ENCODE peak calls at places on chromosomes 2 and 18, in seven cellular contexts. S, X, L, I, D, H and K are unnamed samples.

GRCh38 chr2:98569197-98569793 is 39.0 kb downstream of the COA5 start:
- DNase-seq in S (no peak), X (peak; percentile 80), L (peak; percentile 12), I (peak; percentile 64), D (no peak), H (peak; percentile 80), K (peak; percentile 22)

GRCh38 chr18:13474336-13474735 is 252.0 kb downstream of the FAM210A start:
- DNase-seq in S (no peak), X (no peak), L (no peak), I (no peak), D (no peak), H (peak; percentile 28), K (no peak)

GRCh38 chr2:158777077-158777476 is 18.0 kb upstream of the DAPL1 start:
- DNase-seq in S (no peak), X (no peak), L (no peak), I (no peak), D (no peak), H (no peak), K (no peak)

GRCh38 chr2:132645943-132646804 is 23.8 kb downstream of the LYPD1 start:
- DNase-seq in S (no peak), X (no peak), L (no peak), I (no peak), D (no peak), H (no peak), K (no peak)

GRCh38 chr2:209578394-209579006 is 154.7 kb downstream of the MAP2 start:
- DNase-seq in S (no peak), X (no peak), L (no peak), I (no peak), D (peak; percentile 8), H (no peak), K (no peak)

GRCh38 chr2:219279916-219280516 is 850 bp downstream of the DNAJB2 start:
- DNase-seq in S (no peak), X (no peak), L (no peak), I (no peak), D (no peak), H (no peak), K (no peak)

GRCh38 chr18:62509779-62510178 is 13.0 kb upstream of the ZCCHC2 start:
- DNase-seq in S (no peak), X (no peak), L (no peak), I (no peak), D (no peak), H (no peak), K (no peak)

GRCh38 chr2:109284816-109285215 is 155.8 kb downstream of the SH3RF3 start:
- DNase-seq in S (no peak), X (no peak), L (no peak), I (no peak), D (peak; percentile 64), H (no peak), K (no peak)

GRCh38 chr2:205245652-205246051 is 436.6 kb upstream of the NRP2 start:
- DNase-seq in S (no peak), X (no peak), L (no peak), I (no peak), D (peak; percentile 9), H (no peak), K (no peak)

GRCh38 chr2:207156451-207157161 is 9.1 kb downstream of the KLF7 start:
- DNase-seq in S (no peak), X (no peak), L (no peak), I (no peak), D (peak; percentile 53), H (no peak), K (no peak)

GRCh38 chr18:55268146-55268545 is 308.9 kb upstream of the CCDC68 start:
- DNase-seq in S (no peak), X (peak; percentile 33), L (no peak), I (no peak), D (no peak), H (no peak), K (no peak)

GRCh38 chr18:48792611-48793368 is 158.0 kb downstream of the SMAD7 start:
- DNase-seq in S (no peak), X (no peak), L (no peak), I (no peak), D (no peak), H (peak; percentile 35), K (no peak)

GRCh38 chr2:151760139-151760650 is 25.9 kb upstream of the NEB start:
- DNase-seq in S (no peak), X (no peak), L (no peak), I (no peak), D (peak; percentile 18), H (no peak), K (no peak)